ENCODE peak calls at places on chromosomes 16 and 17, in six cellular contexts. Q is H9; G is activated CD8-positive, alpha-beta memory T cell treated with anti-CD3 and anti-CD28 coated beads, Interleukin-2, amount 50 U/mL, for 4 hours; N is NCI-H460; R is heart left ventricle; X is T follicular helper cell. J is an unnamed sample.

GRCh38 chr16:23026777-23027362 is 122.4 kb downstream of the USP31 start:
- DNase-seq in Q (peak; percentile 54), G (no peak), N (peak; percentile 18), R (no peak), X (no peak), J (peak; percentile 30)

GRCh38 chr17:9928601-9929341 is 23.7 kb upstream of the RCVRN start:
- DNase-seq in Q (peak; percentile 80), G (no peak), N (peak; percentile 86), R (no peak), X (no peak), J (peak; percentile 88)

GRCh38 chr16:14289692-14290340 is 218.7 kb downstream of the MRTFB start:
- DNase-seq in Q (peak; percentile 76), G (no peak), N (no peak), R (no peak), X (no peak), J (peak; percentile 60)

GRCh38 chr17:38572665-38573365 is 32.9 kb downstream of the SRCIN1 start:
- DNase-seq in Q (peak; percentile 89), G (no peak), N (no peak), R (no peak), X (no peak), J (peak; percentile 17)

GRCh38 chr16:75485230-75486013 is 9.8 kb downstream of the CHST6 start:
- DNase-seq in Q (no peak), G (no peak), N (no peak), R (no peak), X (no peak), J (no peak)

GRCh38 chr17:57463103-57463885 is 207.0 kb downstream of the MSI2 start:
- DNase-seq in Q (no peak), G (peak; percentile 44), N (no peak), R (no peak), X (no peak), J (peak; percentile 76)

GRCh38 chr16:81466351-81466960 is 21.8 kb downstream of the CMIP start:
- DNase-seq in Q (no peak), G (no peak), N (no peak), R (no peak), X (no peak), J (no peak)

GRCh38 chr17:57091186-57091618 is 6.2 kb downstream of the AKAP1 start:
- DNase-seq in Q (no peak), G (no peak), N (no peak), R (peak; percentile 85), X (no peak), J (no peak)

GRCh38 chr17:28973414-28973813 is 22.1 kb upstream of the PHF12 start:
- DNase-seq in Q (no peak), G (no peak), N (no peak), R (peak; percentile 78), X (no peak), J (no peak)

GRCh38 chr17:14797021-14797420 is 468.1 kb downstream of the PMP22 start:
- DNase-seq in Q (no peak), G (no peak), N (no peak), R (no peak), X (no peak), J (no peak)

GRCh38 chr17:74147436-74147835 is 56.0 kb upstream of the RPL38 start:
- DNase-seq in Q (peak; percentile 13), G (no peak), N (no peak), R (no peak), X (no peak), J (no peak)

GRCh38 chr17:21278304-21279197 is 6.0 kb upstream of the MAP2K3 start:
- DNase-seq in Q (no peak), G (peak; percentile 28), N (no peak), R (no peak), X (peak; percentile 49), J (no peak)

GRCh38 chr17:9696279-9697044 is 51.1 kb downstream of the USP43 start:
- DNase-seq in Q (peak; percentile 50), G (no peak), N (no peak), R (no peak), X (no peak), J (peak; percentile 82)

GRCh38 chr17:2610195-2610594 is 16.7 kb downstream of the PAFAH1B1 start:
- DNase-seq in Q (no peak), G (no peak), N (no peak), R (no peak), X (no peak), J (no peak)

GRCh38 chr16:974001-974601 is 3.3 kb upstream of the LMF1 start:
- DNase-seq in Q (no peak), G (no peak), N (no peak), R (no peak), X (no peak), J (peak; percentile 36)

GRCh38 chr16:391885-392335 is 5.1 kb upstream of the NME4 start:
- DNase-seq in Q (peak; percentile 89), G (peak; percentile 87), N (peak; percentile 59), R (no peak), X (peak; percentile 53), J (peak; percentile 96)

GRCh38 chr17:82859431-82860403 is 19.9 kb upstream of the ZNF750 start:
- DNase-seq in Q (no peak), G (peak; percentile 59), N (no peak), R (no peak), X (no peak), J (peak; percentile 82)

GRCh38 chr16:15572329-15573001 is 70.5 kb downstream of the MARF1 start:
- DNase-seq in Q (no peak), G (no peak), N (no peak), R (no peak), X (no peak), J (no peak)

GRCh38 chr17:752620-753219 is 656 bp upstream of the GEMIN4 start:
- DNase-seq in Q (peak; percentile 80), G (no peak), N (no peak), R (peak; percentile 69), X (no peak), J (no peak)

GRCh38 chr16:76681296-76681695 is 404.1 kb downstream of the CNTNAP4 start:
- DNase-seq in Q (no peak), G (no peak), N (no peak), R (no peak), X (no peak), J (no peak)

GRCh38 chr16:17339764-17340541 is 130.8 kb downstream of the XYLT1 start:
- DNase-seq in Q (no peak), G (no peak), N (no peak), R (no peak), X (no peak), J (no peak)

GRCh38 chr16:31181102-31181830 is 1.3 kb downstream of the FUS start:
- DNase-seq in Q (no peak), G (peak; percentile 24), N (no peak), R (peak; percentile 59), X (no peak), J (peak; percentile 42)

GRCh38 chr16:2152695-2153506 is 2.7 kb upstream of the TRAF7 start:
- DNase-seq in Q (no peak), G (no peak), N (no peak), R (no peak), X (no peak), J (no peak)

GRCh38 chr16:63907251-63907650 is 1214.6 kb downstream of the CDH11 start:
- DNase-seq in Q (no peak), G (no peak), N (no peak), R (no peak), X (no peak), J (no peak)

GRCh38 chr17:19004601-19005441 is at the start of gene FAM83G:
- DNase-seq in Q (peak; percentile 86), G (peak; percentile 93), N (peak; percentile 59), R (peak; percentile 34), X (peak; percentile 82), J (peak; percentile 70)

GRCh38 chr16:53775821-53776431 is 72.0 kb downstream of the FTO start:
- DNase-seq in Q (no peak), G (no peak), N (peak; percentile 64), R (peak; percentile 30), X (no peak), J (peak; percentile 77)

GRCh38 chr16:23842137-23842600 is 6.4 kb downstream of the PRKCB start:
- DNase-seq in Q (no peak), G (no peak), N (no peak), R (no peak), X (no peak), J (no peak)

GRCh38 chr17:33416131-33416530 is 123.0 kb upstream of the ASIC2 start:
- DNase-seq in Q (no peak), G (no peak), N (no peak), R (no peak), X (no peak), J (no peak)

GRCh38 chr17:50087912-50088405 is 7.2 kb upstream of the PDK2 start:
- DNase-seq in Q (no peak), G (no peak), N (no peak), R (no peak), X (no peak), J (no peak)

GRCh38 chr17:47742319-47743181 is 9.5 kb downstream of the TBX21 start:
- DNase-seq in Q (peak; percentile 85), G (peak; percentile 58), N (no peak), R (no peak), X (peak; percentile 28), J (no peak)

GRCh38 chr17:59505610-59506276 is 59.7 kb upstream of the DHX40 start:
- DNase-seq in Q (no peak), G (no peak), N (no peak), R (no peak), X (no peak), J (peak; percentile 96)

GRCh38 chr16:88764913-88765349 is 20.1 kb downstream of the PIEZO1 start:
- DNase-seq in Q (no peak), G (no peak), N (no peak), R (no peak), X (no peak), J (peak; percentile 99)

GRCh38 chr17:47465165-47465564 is 65.7 kb upstream of the NPEPPS start:
- DNase-seq in Q (no peak), G (no peak), N (no peak), R (no peak), X (no peak), J (no peak)

GRCh38 chr16:78436023-78436422 is 336.6 kb downstream of the WWOX start:
- DNase-seq in Q (no peak), G (no peak), N (no peak), R (no peak), X (no peak), J (no peak)

GRCh38 chr17:6523330-6523729 is 33.0 kb downstream of the PITPNM3 start:
- DNase-seq in Q (peak; percentile 76), G (no peak), N (no peak), R (no peak), X (no peak), J (no peak)

GRCh38 chr16:14549789-14550153 is 80.3 kb downstream of the PARN start:
- DNase-seq in Q (no peak), G (no peak), N (no peak), R (peak; percentile 30), X (no peak), J (no peak)

GRCh38 chr17:74332763-74333220 is 6.8 kb downstream of the KIF19 start:
- DNase-seq in Q (no peak), G (no peak), N (no peak), R (no peak), X (no peak), J (no peak)

J was measured in trophoblast cell.